ENCODE peak calls at places on chromosomes 13 and 19, in eight cellular contexts. One of them, this sample, is unnamed.
A peak's percentile ranks its signal among the peaks of the same experiment; 100 is the strongest.

GRCh38 chr19:28553764-28554163 is 659.2 kb downstream of the UQCRFS1 start:
- DNase-seq in mucosa of descending colon: no peak
- DNase-seq in WERI-Rb-1: no peak
- DNase-seq in AG09309: no peak
- DNase-seq in BJ: no peak
- DNase-seq in HFFc6: no peak
- DNase-seq in mesothelial cell of epicardium: no peak
- DNase-seq in fibroblast of lung: no peak
- DNase-seq in this sample: no peak

GRCh38 chr13:99056381-99057014 is 78.6 kb upstream of the DOCK9 start:
- DNase-seq in BJ: no peak
- DNase-seq in AG09309: no peak
- DNase-seq in WERI-Rb-1: no peak
- DNase-seq in mesothelial cell of epicardium: no peak
- DNase-seq in mucosa of descending colon: no peak
- DNase-seq in HFFc6: no peak
- DNase-seq in fibroblast of lung: no peak
- DNase-seq in this sample: no peak

GRCh38 chr19:38726761-38727301 is 17.4 kb downstream of the CAPN12 start:
- DNase-seq in mucosa of descending colon: peak; percentile 29
- DNase-seq in BJ: no peak
- DNase-seq in mesothelial cell of epicardium: no peak
- DNase-seq in HFFc6: no peak
- DNase-seq in WERI-Rb-1: no peak
- DNase-seq in fibroblast of lung: no peak
- DNase-seq in AG09309: no peak
- DNase-seq in this sample: no peak

GRCh38 chr13:43036386-43037220 is 13.2 kb downstream of the DNAJC15 start:
- DNase-seq in AG09309: no peak
- DNase-seq in mucosa of descending colon: no peak
- DNase-seq in BJ: no peak
- DNase-seq in fibroblast of lung: peak; percentile 25
- DNase-seq in HFFc6: no peak
- DNase-seq in WERI-Rb-1: no peak
- DNase-seq in mesothelial cell of epicardium: no peak
- DNase-seq in this sample: no peak

GRCh38 chr19:37817180-37817911 is 38.0 kb upstream of the ZNF573 start:
- DNase-seq in mucosa of descending colon: peak; percentile 84
- DNase-seq in fibroblast of lung: peak; percentile 55
- DNase-seq in BJ: no peak
- DNase-seq in WERI-Rb-1: peak; percentile 96
- DNase-seq in AG09309: no peak
- DNase-seq in mesothelial cell of epicardium: peak; percentile 80
- DNase-seq in HFFc6: no peak
- DNase-seq in this sample: peak; percentile 80

GRCh38 chr13:30927595-30927994 is 4.9 kb upstream of the TEX26 start:
- DNase-seq in HFFc6: no peak
- DNase-seq in mucosa of descending colon: no peak
- DNase-seq in AG09309: no peak
- DNase-seq in WERI-Rb-1: no peak
- DNase-seq in BJ: no peak
- DNase-seq in mesothelial cell of epicardium: no peak
- DNase-seq in fibroblast of lung: peak; percentile 18
- DNase-seq in this sample: no peak

GRCh38 chr19:42048992-42049391 is 21.0 kb downstream of the GRIK5 start:
- DNase-seq in mesothelial cell of epicardium: no peak
- DNase-seq in WERI-Rb-1: no peak
- DNase-seq in HFFc6: no peak
- DNase-seq in AG09309: no peak
- DNase-seq in fibroblast of lung: no peak
- DNase-seq in mucosa of descending colon: no peak
- DNase-seq in BJ: no peak
- DNase-seq in this sample: no peak

GRCh38 chr19:2554856-2555255 is 78.9 kb downstream of the GADD45B start:
- DNase-seq in BJ: peak; percentile 50
- DNase-seq in AG09309: no peak
- DNase-seq in HFFc6: peak; percentile 39
- DNase-seq in mesothelial cell of epicardium: no peak
- DNase-seq in mucosa of descending colon: no peak
- DNase-seq in WERI-Rb-1: no peak
- DNase-seq in fibroblast of lung: peak; percentile 49
- DNase-seq in this sample: no peak

GRCh38 chr13:62613819-62614218 is 1198.2 kb upstream of the PCDH20 start:
- DNase-seq in WERI-Rb-1: no peak
- DNase-seq in AG09309: no peak
- DNase-seq in mucosa of descending colon: no peak
- DNase-seq in BJ: no peak
- DNase-seq in mesothelial cell of epicardium: no peak
- DNase-seq in fibroblast of lung: no peak
- DNase-seq in HFFc6: no peak
- DNase-seq in this sample: no peak

GRCh38 chr13:76885203-76886004 is 801 bp downstream of the KCTD12 start:
- DNase-seq in mucosa of descending colon: peak; percentile 86
- DNase-seq in BJ: no peak
- DNase-seq in WERI-Rb-1: peak; percentile 66
- DNase-seq in AG09309: no peak
- DNase-seq in mesothelial cell of epicardium: peak; percentile 68
- DNase-seq in fibroblast of lung: peak; percentile 71
- DNase-seq in HFFc6: peak; percentile 53
- DNase-seq in this sample: peak; percentile 38

GRCh38 chr13:49530452-49530851 is 34.7 kb downstream of the PHF11 start:
- DNase-seq in mesothelial cell of epicardium: no peak
- DNase-seq in WERI-Rb-1: no peak
- DNase-seq in BJ: no peak
- DNase-seq in AG09309: no peak
- DNase-seq in fibroblast of lung: no peak
- DNase-seq in mucosa of descending colon: no peak
- DNase-seq in HFFc6: no peak
- DNase-seq in this sample: no peak

GRCh38 chr19:6221878-6222746 is 57.7 kb downstream of the MLLT1 start:
- DNase-seq in fibroblast of lung: no peak
- DNase-seq in mesothelial cell of epicardium: no peak
- DNase-seq in WERI-Rb-1: no peak
- DNase-seq in BJ: no peak
- DNase-seq in mucosa of descending colon: no peak
- DNase-seq in HFFc6: no peak
- DNase-seq in AG09309: no peak
- DNase-seq in this sample: no peak

GRCh38 chr13:27919299-27919933 is 384 bp upstream of the PDX1 start:
- DNase-seq in HFFc6: no peak
- DNase-seq in fibroblast of lung: no peak
- DNase-seq in AG09309: no peak
- DNase-seq in mesothelial cell of epicardium: no peak
- DNase-seq in BJ: no peak
- DNase-seq in WERI-Rb-1: no peak
- DNase-seq in mucosa of descending colon: no peak
- DNase-seq in this sample: no peak

GRCh38 chr19:48813123-48813911 is 2.5 kb upstream of the BCAT2 start:
- DNase-seq in mucosa of descending colon: no peak
- DNase-seq in BJ: no peak
- DNase-seq in fibroblast of lung: no peak
- DNase-seq in AG09309: no peak
- DNase-seq in mesothelial cell of epicardium: no peak
- DNase-seq in HFFc6: no peak
- DNase-seq in WERI-Rb-1: peak; percentile 31
- DNase-seq in this sample: no peak
- TF ChIP-seq CTCF in mucosa of descending colon: no peak
- TF ChIP-seq CTCF in BJ: peak; percentile 10
- TF ChIP-seq CTCF in fibroblast of lung: no peak
- TF ChIP-seq CTCF in AG09309: peak; percentile 16
- TF ChIP-seq CTCF in mesothelial cell of epicardium: no peak
- TF ChIP-seq CTCF in HFFc6: peak; percentile 47
- TF ChIP-seq CTCF in WERI-Rb-1: peak; percentile 51
- TF ChIP-seq CTCF in this sample: peak; percentile 35

GRCh38 chr13:48010698-48011097 is 9.6 kb upstream of the SUCLA2 start:
- DNase-seq in fibroblast of lung: no peak
- DNase-seq in AG09309: no peak
- DNase-seq in mucosa of descending colon: no peak
- DNase-seq in HFFc6: no peak
- DNase-seq in WERI-Rb-1: no peak
- DNase-seq in BJ: no peak
- DNase-seq in mesothelial cell of epicardium: no peak
- DNase-seq in this sample: no peak
- TF ChIP-seq CTCF in fibroblast of lung: no peak
- TF ChIP-seq CTCF in AG09309: no peak
- TF ChIP-seq CTCF in mucosa of descending colon: no peak
- TF ChIP-seq CTCF in HFFc6: no peak
- TF ChIP-seq CTCF in WERI-Rb-1: no peak
- TF ChIP-seq CTCF in BJ: no peak
- TF ChIP-seq CTCF in mesothelial cell of epicardium: no peak
- TF ChIP-seq CTCF in this sample: no peak

DNA sequence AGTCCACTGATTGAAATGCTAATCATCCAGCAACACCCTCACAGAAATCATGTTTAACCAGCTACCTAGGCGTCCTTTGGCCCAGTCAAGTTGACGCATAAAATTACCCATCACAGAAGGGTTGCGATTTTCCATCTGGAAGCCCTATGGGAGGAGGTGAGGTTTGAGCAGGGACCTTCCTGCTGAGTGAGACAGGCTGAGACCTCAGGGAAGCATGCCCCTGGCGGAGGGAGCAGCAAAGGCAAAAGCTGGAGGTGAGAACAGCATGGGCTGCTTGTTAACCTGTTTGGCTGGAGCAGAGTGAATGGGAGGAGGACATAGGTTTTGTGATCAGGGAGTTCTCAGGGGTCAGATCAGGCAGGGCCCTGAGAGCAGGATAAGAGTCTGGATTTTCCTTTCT is 7.3 kb downstream of the TTC9B start:
- DNase-seq in mucosa of descending colon: no peak
- DNase-seq in fibroblast of lung: no peak
- DNase-seq in AG09309: no peak
- DNase-seq in HFFc6: no peak
- DNase-seq in BJ: no peak
- DNase-seq in mesothelial cell of epicardium: no peak
- DNase-seq in WERI-Rb-1: no peak
- DNase-seq in this sample: no peak
- TF ChIP-seq CTCF in mucosa of descending colon: no peak
- TF ChIP-seq CTCF in fibroblast of lung: no peak
- TF ChIP-seq CTCF in AG09309: no peak
- TF ChIP-seq CTCF in HFFc6: no peak
- TF ChIP-seq CTCF in BJ: no peak
- TF ChIP-seq CTCF in mesothelial cell of epicardium: no peak
- TF ChIP-seq CTCF in WERI-Rb-1: no peak
- TF ChIP-seq CTCF in this sample: no peak

GRCh38 chr19:51410950-51411748 is 6.3 kb downstream of the SIGLEC10 start:
- DNase-seq in AG09309: no peak
- DNase-seq in mesothelial cell of epicardium: no peak
- DNase-seq in fibroblast of lung: no peak
- DNase-seq in WERI-Rb-1: no peak
- DNase-seq in BJ: no peak
- DNase-seq in HFFc6: no peak
- DNase-seq in mucosa of descending colon: no peak
- DNase-seq in this sample: no peak

GRCh38 chr19:51402117-51402516 is 11.7 kb upstream of the C19orf84 start:
- DNase-seq in HFFc6: no peak
- DNase-seq in BJ: no peak
- DNase-seq in fibroblast of lung: no peak
- DNase-seq in WERI-Rb-1: no peak
- DNase-seq in mesothelial cell of epicardium: no peak
- DNase-seq in AG09309: no peak
- DNase-seq in mucosa of descending colon: no peak
- DNase-seq in this sample: no peak

GRCh38 chr19:51407631-51408131 is 9.8 kb downstream of the SIGLEC10 start:
- DNase-seq in WERI-Rb-1: peak; percentile 64
- DNase-seq in fibroblast of lung: no peak
- DNase-seq in AG09309: no peak
- DNase-seq in BJ: no peak
- DNase-seq in mucosa of descending colon: no peak
- DNase-seq in mesothelial cell of epicardium: no peak
- DNase-seq in HFFc6: peak; percentile 9
- DNase-seq in this sample: no peak
- TF ChIP-seq CTCF in WERI-Rb-1: peak; percentile 79
- TF ChIP-seq CTCF in fibroblast of lung: peak; percentile 38
- TF ChIP-seq CTCF in AG09309: peak; percentile 29
- TF ChIP-seq CTCF in BJ: peak; percentile 41
- TF ChIP-seq CTCF in mucosa of descending colon: peak; percentile 19
- TF ChIP-seq CTCF in mesothelial cell of epicardium: no peak
- TF ChIP-seq CTCF in HFFc6: peak; percentile 71
- TF ChIP-seq CTCF in this sample: peak; percentile 58

GRCh38 chr13:20624213-20624612 is 57.3 kb downstream of the IFT88 start:
- DNase-seq in fibroblast of lung: no peak
- DNase-seq in AG09309: no peak
- DNase-seq in mesothelial cell of epicardium: no peak
- DNase-seq in WERI-Rb-1: no peak
- DNase-seq in mucosa of descending colon: no peak
- DNase-seq in BJ: no peak
- DNase-seq in HFFc6: no peak
- DNase-seq in this sample: no peak
- TF ChIP-seq CTCF in fibroblast of lung: no peak
- TF ChIP-seq CTCF in AG09309: no peak
- TF ChIP-seq CTCF in mesothelial cell of epicardium: no peak
- TF ChIP-seq CTCF in WERI-Rb-1: no peak
- TF ChIP-seq CTCF in mucosa of descending colon: no peak
- TF ChIP-seq CTCF in BJ: no peak
- TF ChIP-seq CTCF in HFFc6: peak; percentile 33
- TF ChIP-seq CTCF in this sample: no peak

This sample was measured in progenitor cell of endocrine pancreas.